ENCODE peak calls at places on chromosomes 12 and 14, in six cellular contexts. One of them, this sample, is unnamed.

GRCh38 chr12:123056709-123057108 is 76.2 kb downstream of the ARL6IP4 start:
- DNase-seq in HFF-Myc: no peak
- DNase-seq in T-cell: no peak
- DNase-seq in mucosa of descending colon: no peak
- DNase-seq in ELR: no peak
- DNase-seq in Daoy: no peak
- DNase-seq in this sample: no peak

GRCh38 chr14:65414961-65415589 is 2.5 kb downstream of the FUT8 start:
- DNase-seq in HFF-Myc: no peak
- DNase-seq in T-cell: peak; percentile 7
- DNase-seq in mucosa of descending colon: no peak
- DNase-seq in ELR: peak; percentile 70
- DNase-seq in Daoy: no peak
- DNase-seq in this sample: no peak

GRCh38 chr12:92134638-92135274 is 10.9 kb downstream of the BTG1 start:
- DNase-seq in HFF-Myc: peak; percentile 62
- DNase-seq in T-cell: no peak
- DNase-seq in mucosa of descending colon: no peak
- DNase-seq in ELR: peak; percentile 90
- DNase-seq in Daoy: peak; percentile 45
- DNase-seq in this sample: no peak

GRCh38 chr12:24198070-24198469 is 248.6 kb upstream of the SOX5 start:
- DNase-seq in HFF-Myc: no peak
- DNase-seq in T-cell: no peak
- DNase-seq in mucosa of descending colon: no peak
- DNase-seq in ELR: peak; percentile 34
- DNase-seq in Daoy: peak; percentile 39
- DNase-seq in this sample: no peak

GRCh38 chr12:12926571-12927071 is 25.3 kb downstream of the GPRC5D start:
- DNase-seq in HFF-Myc: no peak
- DNase-seq in T-cell: no peak
- DNase-seq in mucosa of descending colon: no peak
- DNase-seq in ELR: peak; percentile 64
- DNase-seq in Daoy: no peak
- DNase-seq in this sample: no peak

GRCh38 chr12:30088259-30088995 is 304.7 kb upstream of the TMTC1 start:
- DNase-seq in HFF-Myc: no peak
- DNase-seq in T-cell: no peak
- DNase-seq in mucosa of descending colon: no peak
- DNase-seq in ELR: no peak
- DNase-seq in Daoy: no peak
- DNase-seq in this sample: no peak

GRCh38 chr14:89384023-89384422 is 33.0 kb downstream of the FOXN3 start:
- DNase-seq in HFF-Myc: no peak
- DNase-seq in T-cell: no peak
- DNase-seq in mucosa of descending colon: peak; percentile 75
- DNase-seq in ELR: no peak
- DNase-seq in Daoy: no peak
- DNase-seq in this sample: no peak

GRCh38 chr14:100662850-100663527 is 63.7 kb upstream of the DLK1 start:
- DNase-seq in HFF-Myc: no peak
- DNase-seq in T-cell: peak; percentile 55
- DNase-seq in mucosa of descending colon: peak; percentile 76
- DNase-seq in ELR: peak; percentile 73
- DNase-seq in Daoy: peak; percentile 78
- DNase-seq in this sample: peak; percentile 41

GRCh38 chr12:57727758-57728395 is 10.7 kb downstream of the AGAP2 start:
- DNase-seq in HFF-Myc: no peak
- DNase-seq in T-cell: no peak
- DNase-seq in mucosa of descending colon: no peak
- DNase-seq in ELR: no peak
- DNase-seq in Daoy: no peak
- DNase-seq in this sample: no peak

GRCh38 chr14:68772761-68773381 is 20.0 kb downstream of the ZFP36L1 start:
- DNase-seq in HFF-Myc: no peak
- DNase-seq in T-cell: no peak
- DNase-seq in mucosa of descending colon: no peak
- DNase-seq in ELR: no peak
- DNase-seq in Daoy: no peak
- DNase-seq in this sample: no peak

GRCh38 chr12:53798575-53798974 is 46.8 kb upstream of the CISTR start:
- DNase-seq in HFF-Myc: no peak
- DNase-seq in T-cell: no peak
- DNase-seq in mucosa of descending colon: no peak
- DNase-seq in ELR: peak; percentile 25
- DNase-seq in Daoy: no peak
- DNase-seq in this sample: no peak

GRCh38 chr12:131395971-131396573 is 314.8 kb upstream of the SFSWAP start:
- DNase-seq in HFF-Myc: no peak
- DNase-seq in T-cell: no peak
- DNase-seq in mucosa of descending colon: no peak
- DNase-seq in ELR: no peak
- DNase-seq in Daoy: no peak
- DNase-seq in this sample: no peak

GRCh38 chr14:52048641-52049204 is 20.1 kb downstream of the NID2 start:
- DNase-seq in HFF-Myc: no peak
- DNase-seq in T-cell: no peak
- DNase-seq in mucosa of descending colon: no peak
- DNase-seq in ELR: no peak
- DNase-seq in Daoy: peak; percentile 70
- DNase-seq in this sample: no peak

GRCh38 chr14:69710378-69710777 is 56.6 kb upstream of the SRSF5 start:
- DNase-seq in HFF-Myc: no peak
- DNase-seq in T-cell: no peak
- DNase-seq in mucosa of descending colon: no peak
- DNase-seq in ELR: no peak
- DNase-seq in Daoy: no peak
- DNase-seq in this sample: no peak

GRCh38 chr14:104515059-104515810 is 64.3 kb upstream of the C14orf180 start:
- DNase-seq in HFF-Myc: no peak
- DNase-seq in T-cell: no peak
- DNase-seq in mucosa of descending colon: no peak
- DNase-seq in ELR: no peak
- DNase-seq in Daoy: no peak
- DNase-seq in this sample: no peak

GRCh38 chr12:1212529-1212928 is 221.5 kb downstream of the ERC1 start:
- DNase-seq in HFF-Myc: no peak
- DNase-seq in T-cell: no peak
- DNase-seq in mucosa of descending colon: peak; percentile 71
- DNase-seq in ELR: no peak
- DNase-seq in Daoy: no peak
- DNase-seq in this sample: no peak

GRCh38 chr14:94394025-94394493 is 5.7 kb upstream of the SERPINA1 start:
- DNase-seq in HFF-Myc: no peak
- DNase-seq in T-cell: no peak
- DNase-seq in mucosa of descending colon: no peak
- DNase-seq in ELR: no peak
- DNase-seq in Daoy: no peak
- DNase-seq in this sample: no peak

GRCh38 chr12:6337958-6338406 is 3.9 kb downstream of the TNFRSF1A start:
- DNase-seq in HFF-Myc: no peak
- DNase-seq in T-cell: no peak
- DNase-seq in mucosa of descending colon: no peak
- DNase-seq in ELR: peak; percentile 43
- DNase-seq in Daoy: no peak
- DNase-seq in this sample: no peak

GRCh38 chr14:33590891-33591630 is 359.8 kb downstream of the EGLN3 start:
- DNase-seq in HFF-Myc: no peak
- DNase-seq in T-cell: no peak
- DNase-seq in mucosa of descending colon: no peak
- DNase-seq in ELR: no peak
- DNase-seq in Daoy: no peak
- DNase-seq in this sample: no peak

GRCh38 chr12:31368666-31369361 is 42.9 kb upstream of the SINHCAF start:
- DNase-seq in HFF-Myc: no peak
- DNase-seq in T-cell: no peak
- DNase-seq in mucosa of descending colon: no peak
- DNase-seq in ELR: peak; percentile 13
- DNase-seq in Daoy: peak; percentile 5
- DNase-seq in this sample: no peak

GRCh38 chr12:46419675-46420074 is 47.1 kb upstream of the SLC38A2 start:
- DNase-seq in HFF-Myc: no peak
- DNase-seq in T-cell: no peak
- DNase-seq in mucosa of descending colon: no peak
- DNase-seq in ELR: no peak
- DNase-seq in Daoy: no peak
- DNase-seq in this sample: no peak

GRCh38 chr14:68894123-68894522 is 85.0 kb downstream of the ACTN1 start:
- DNase-seq in HFF-Myc: no peak
- DNase-seq in T-cell: no peak
- DNase-seq in mucosa of descending colon: no peak
- DNase-seq in ELR: no peak
- DNase-seq in Daoy: no peak
- DNase-seq in this sample: no peak

GRCh38 chr12:89476232-89476631 is 48.4 kb downstream of the GALNT4 start:
- DNase-seq in HFF-Myc: no peak
- DNase-seq in T-cell: no peak
- DNase-seq in mucosa of descending colon: no peak
- DNase-seq in ELR: no peak
- DNase-seq in Daoy: no peak
- DNase-seq in this sample: no peak

GRCh38 chr12:110849748-110850403 is 3.1 kb downstream of the CCDC63 start:
- DNase-seq in HFF-Myc: no peak
- DNase-seq in T-cell: no peak
- DNase-seq in mucosa of descending colon: no peak
- DNase-seq in ELR: no peak
- DNase-seq in Daoy: no peak
- DNase-seq in this sample: no peak

GRCh38 chr14:93880025-93880820 is 46.9 kb upstream of the FAM181A start:
- DNase-seq in HFF-Myc: no peak
- DNase-seq in T-cell: no peak
- DNase-seq in mucosa of descending colon: no peak
- DNase-seq in ELR: no peak
- DNase-seq in Daoy: peak; percentile 19
- DNase-seq in this sample: no peak

GRCh38 chr14:74852922-74853530 is 22.9 kb downstream of the PROX2 start:
- DNase-seq in HFF-Myc: peak; percentile 90
- DNase-seq in T-cell: no peak
- DNase-seq in mucosa of descending colon: no peak
- DNase-seq in ELR: peak; percentile 10
- DNase-seq in Daoy: no peak
- DNase-seq in this sample: no peak

GRCh38 chr12:19382111-19382526 is 57.2 kb upstream of the AEBP2 start:
- DNase-seq in HFF-Myc: peak; percentile 50
- DNase-seq in T-cell: no peak
- DNase-seq in mucosa of descending colon: no peak
- DNase-seq in ELR: peak; percentile 88
- DNase-seq in Daoy: peak; percentile 88
- DNase-seq in this sample: no peak

GRCh38 chr12:124359671-124360581 is 65.0 kb downstream of the RFLNA start:
- DNase-seq in HFF-Myc: no peak
- DNase-seq in T-cell: no peak
- DNase-seq in mucosa of descending colon: peak; percentile 83
- DNase-seq in ELR: no peak
- DNase-seq in Daoy: no peak
- DNase-seq in this sample: no peak

This sample was measured in activated naive CD4-positive, alpha-beta T cell.